ENCODE peak calls at places on chromosomes 6 and 20, in four cellular contexts. One of them, this sample, is unnamed.

GRCh38 chr6:125810435-125810834 is 19.7 kb downstream of the NCOA7 start:
- DNase-seq in cardiac muscle cell: no peak
- DNase-seq in DMS153: peak
- DNase-seq in posterior cingulate gyrus: no peak
- DNase-seq in this sample: no peak

GRCh38 chr20:39849664-39850063 is 839.4 kb downstream of the MAFB start:
- DNase-seq in cardiac muscle cell: peak
- DNase-seq in DMS153: peak
- DNase-seq in posterior cingulate gyrus: peak
- DNase-seq in this sample: peak

GRCh38 chr6:28634758-28635546 is 109.3 kb downstream of the GPX5 start:
- DNase-seq in cardiac muscle cell: peak
- DNase-seq in DMS153: no peak
- DNase-seq in posterior cingulate gyrus: peak
- DNase-seq in this sample: no peak

GRCh38 chr6:109672827-109673226 is 18.2 kb downstream of the AK9 start:
- DNase-seq in cardiac muscle cell: no peak
- DNase-seq in DMS153: no peak
- DNase-seq in posterior cingulate gyrus: no peak
- DNase-seq in this sample: no peak

GRCh38 chr6:106324726-106325335 is 729 bp downstream of the ATG5 start:
- DNase-seq in cardiac muscle cell: no peak
- DNase-seq in DMS153: no peak
- DNase-seq in posterior cingulate gyrus: no peak
- DNase-seq in this sample: no peak

GRCh38 chr6:7172605-7173185 is 64.9 kb downstream of the RREB1 start:
- DNase-seq in cardiac muscle cell: no peak
- DNase-seq in DMS153: no peak
- DNase-seq in posterior cingulate gyrus: no peak
- DNase-seq in this sample: peak

GRCh38 chr20:32199006-32199405 is 8.5 kb downstream of the PLAGL2 start:
- DNase-seq in cardiac muscle cell: no peak
- DNase-seq in DMS153: no peak
- DNase-seq in posterior cingulate gyrus: no peak
- DNase-seq in this sample: no peak

GRCh38 chr20:36542019-36542488 is 735 bp downstream of the MYL9 start:
- DNase-seq in cardiac muscle cell: peak
- DNase-seq in DMS153: no peak
- DNase-seq in posterior cingulate gyrus: no peak
- DNase-seq in this sample: peak

GRCh38 chr6:109424946-109425345 is 15.5 kb downstream of the PPIL6 start:
- DNase-seq in cardiac muscle cell: no peak
- DNase-seq in DMS153: no peak
- DNase-seq in posterior cingulate gyrus: no peak
- DNase-seq in this sample: no peak